ENCODE peak calls at places on chromosome 6, in ten cellular contexts. One of them, this sample, is unnamed.

GRCh38 chr6:41789937-41790502 is 2.5 kb downstream of the TOMM6 start:
- DNase-seq in uterus: no peak
- DNase-seq in AG04450: no peak
- DNase-seq in adipocyte: no peak
- DNase-seq in CD8-positive, alpha-beta T cell: no peak
- DNase-seq in fibroblast of pulmonary artery: no peak
- DNase-seq in right lobe of liver: no peak
- DNase-seq in ascending aorta: no peak
- DNase-seq in HCT116: no peak
- DNase-seq in astrocyte of the cerebellum: no peak
- DNase-seq in this sample: no peak

GRCh38 chr6:109867009-109867969 is 110.8 kb upstream of the GPR6 start:
- DNase-seq in uterus: peak; percentile 72
- DNase-seq in AG04450: no peak
- DNase-seq in adipocyte: peak; percentile 20
- DNase-seq in CD8-positive, alpha-beta T cell: no peak
- DNase-seq in fibroblast of pulmonary artery: peak; percentile 33
- DNase-seq in right lobe of liver: no peak
- DNase-seq in ascending aorta: no peak
- DNase-seq in HCT116: no peak
- DNase-seq in astrocyte of the cerebellum: no peak
- DNase-seq in this sample: peak; percentile 57

GRCh38 chr6:92109256-92109655 is 1310.1 kb downstream of the EPHA7 start:
- DNase-seq in uterus: no peak
- DNase-seq in AG04450: no peak
- DNase-seq in adipocyte: no peak
- DNase-seq in CD8-positive, alpha-beta T cell: no peak
- DNase-seq in fibroblast of pulmonary artery: no peak
- DNase-seq in right lobe of liver: no peak
- DNase-seq in ascending aorta: no peak
- DNase-seq in HCT116: no peak
- DNase-seq in astrocyte of the cerebellum: no peak
- DNase-seq in this sample: no peak

GRCh38 chr6:38143191-38144154 is 323.9 kb downstream of the ZFAND3 start:
- DNase-seq in uterus: no peak
- DNase-seq in AG04450: no peak
- DNase-seq in adipocyte: no peak
- DNase-seq in CD8-positive, alpha-beta T cell: no peak
- DNase-seq in fibroblast of pulmonary artery: no peak
- DNase-seq in right lobe of liver: no peak
- DNase-seq in ascending aorta: no peak
- DNase-seq in HCT116: no peak
- DNase-seq in astrocyte of the cerebellum: no peak
- DNase-seq in this sample: no peak

GRCh38 chr6:49087372-49087771 is 375.7 kb downstream of the MMUT start:
- DNase-seq in uterus: no peak
- DNase-seq in AG04450: no peak
- DNase-seq in adipocyte: peak; percentile 16
- DNase-seq in CD8-positive, alpha-beta T cell: no peak
- DNase-seq in fibroblast of pulmonary artery: peak; percentile 7
- DNase-seq in right lobe of liver: no peak
- DNase-seq in ascending aorta: no peak
- DNase-seq in HCT116: no peak
- DNase-seq in astrocyte of the cerebellum: no peak
- DNase-seq in this sample: no peak

GRCh38 chr6:11224966-11225463 is 7.5 kb downstream of the NEDD9 start:
- DNase-seq in uterus: no peak
- DNase-seq in AG04450: no peak
- DNase-seq in adipocyte: no peak
- DNase-seq in CD8-positive, alpha-beta T cell: no peak
- DNase-seq in fibroblast of pulmonary artery: no peak
- DNase-seq in right lobe of liver: no peak
- DNase-seq in ascending aorta: no peak
- DNase-seq in HCT116: no peak
- DNase-seq in astrocyte of the cerebellum: no peak
- DNase-seq in this sample: no peak

GRCh38 chr6:38824243-38824894 is 109.3 kb downstream of the DNAH8 start:
- DNase-seq in uterus: no peak
- DNase-seq in AG04450: no peak
- DNase-seq in adipocyte: no peak
- DNase-seq in CD8-positive, alpha-beta T cell: no peak
- DNase-seq in fibroblast of pulmonary artery: no peak
- DNase-seq in right lobe of liver: no peak
- DNase-seq in ascending aorta: no peak
- DNase-seq in HCT116: no peak
- DNase-seq in astrocyte of the cerebellum: no peak
- DNase-seq in this sample: no peak

GRCh38 chr6:22521035-22521434 is 48.3 kb upstream of the HDGFL1 start:
- DNase-seq in uterus: no peak
- DNase-seq in AG04450: no peak
- DNase-seq in adipocyte: no peak
- DNase-seq in CD8-positive, alpha-beta T cell: no peak
- DNase-seq in fibroblast of pulmonary artery: no peak
- DNase-seq in right lobe of liver: no peak
- DNase-seq in ascending aorta: no peak
- DNase-seq in HCT116: no peak
- DNase-seq in astrocyte of the cerebellum: no peak
- DNase-seq in this sample: no peak

GRCh38 chr6:113995632-113996031 is 24.7 kb upstream of the HDAC2 start:
- DNase-seq in uterus: peak; percentile 26
- DNase-seq in AG04450: peak; percentile 95
- DNase-seq in adipocyte: peak; percentile 93
- DNase-seq in CD8-positive, alpha-beta T cell: no peak
- DNase-seq in fibroblast of pulmonary artery: peak; percentile 96
- DNase-seq in right lobe of liver: no peak
- DNase-seq in ascending aorta: peak; percentile 11
- DNase-seq in HCT116: peak; percentile 61
- DNase-seq in astrocyte of the cerebellum: peak; percentile 83
- DNase-seq in this sample: no peak

DNA sequence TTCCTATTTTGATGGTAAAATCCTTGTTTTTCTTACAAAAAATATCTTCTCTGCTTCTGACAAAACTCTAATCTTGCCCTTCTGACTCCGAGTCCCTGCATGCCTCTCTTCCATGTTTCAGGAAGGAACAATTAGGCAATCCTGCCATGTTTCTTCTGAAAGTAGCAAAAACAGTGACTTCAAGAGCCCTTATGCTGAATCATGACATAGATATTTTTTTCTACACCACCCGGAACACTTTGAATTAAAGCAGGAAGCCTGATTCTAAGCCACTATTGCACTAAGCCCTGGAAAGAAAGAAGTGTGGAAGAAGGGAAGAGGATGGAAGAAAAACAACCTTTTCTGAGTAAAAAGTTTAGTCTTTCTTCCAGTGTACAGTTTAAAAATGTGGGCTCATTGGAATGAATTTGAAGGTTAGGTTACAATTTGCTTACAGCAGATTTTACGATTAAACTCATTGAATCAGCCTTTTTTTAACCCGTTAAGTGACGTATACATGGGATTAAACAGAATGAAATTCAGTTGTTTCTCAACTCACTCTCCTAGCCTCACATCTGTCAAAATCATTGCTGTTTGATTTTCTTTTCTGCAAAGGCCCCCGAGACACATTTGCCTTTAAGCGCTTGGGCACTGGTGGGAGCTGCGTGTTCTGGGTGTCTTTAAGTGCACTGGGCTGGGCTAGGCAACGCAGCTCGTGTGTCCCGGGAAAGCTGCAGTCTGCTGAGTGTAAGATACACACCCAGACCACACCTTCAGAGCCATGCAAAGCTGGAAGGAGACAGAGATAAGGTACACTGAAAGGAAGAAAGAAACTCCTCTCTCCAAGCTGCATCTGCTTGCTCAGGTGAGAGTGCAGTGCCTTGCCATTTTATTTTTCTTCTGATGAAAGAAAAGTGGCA is 159.4 kb upstream of the CITED2 start:
- DNase-seq in uterus: no peak
- DNase-seq in AG04450: peak; percentile 37
- DNase-seq in adipocyte: peak; percentile 91
- DNase-seq in CD8-positive, alpha-beta T cell: no peak
- DNase-seq in fibroblast of pulmonary artery: peak; percentile 96
- DNase-seq in right lobe of liver: peak; percentile 20
- DNase-seq in ascending aorta: no peak
- DNase-seq in HCT116: peak; percentile 55
- DNase-seq in astrocyte of the cerebellum: peak; percentile 55
- DNase-seq in this sample: peak; percentile 83
- H3K4me3 ChIP-seq in uterus: no peak overlapping the region
- H3K4me3 ChIP-seq in AG04450: no peak overlapping the region
- H3K4me3 ChIP-seq in adipocyte: peak overlapping the region; percentile 56
- H3K4me3 ChIP-seq in CD8-positive, alpha-beta T cell: no peak overlapping the region
- H3K4me3 ChIP-seq in fibroblast of pulmonary artery: no peak overlapping the region
- H3K4me3 ChIP-seq in right lobe of liver: no peak overlapping the region
- H3K4me3 ChIP-seq in ascending aorta: no peak overlapping the region
- H3K4me3 ChIP-seq in HCT116: peak overlapping the region; percentile 34
- H3K4me3 ChIP-seq in astrocyte of the cerebellum: no peak overlapping the region
- H3K4me3 ChIP-seq in this sample: peak overlapping the region; percentile 64

DNA sequence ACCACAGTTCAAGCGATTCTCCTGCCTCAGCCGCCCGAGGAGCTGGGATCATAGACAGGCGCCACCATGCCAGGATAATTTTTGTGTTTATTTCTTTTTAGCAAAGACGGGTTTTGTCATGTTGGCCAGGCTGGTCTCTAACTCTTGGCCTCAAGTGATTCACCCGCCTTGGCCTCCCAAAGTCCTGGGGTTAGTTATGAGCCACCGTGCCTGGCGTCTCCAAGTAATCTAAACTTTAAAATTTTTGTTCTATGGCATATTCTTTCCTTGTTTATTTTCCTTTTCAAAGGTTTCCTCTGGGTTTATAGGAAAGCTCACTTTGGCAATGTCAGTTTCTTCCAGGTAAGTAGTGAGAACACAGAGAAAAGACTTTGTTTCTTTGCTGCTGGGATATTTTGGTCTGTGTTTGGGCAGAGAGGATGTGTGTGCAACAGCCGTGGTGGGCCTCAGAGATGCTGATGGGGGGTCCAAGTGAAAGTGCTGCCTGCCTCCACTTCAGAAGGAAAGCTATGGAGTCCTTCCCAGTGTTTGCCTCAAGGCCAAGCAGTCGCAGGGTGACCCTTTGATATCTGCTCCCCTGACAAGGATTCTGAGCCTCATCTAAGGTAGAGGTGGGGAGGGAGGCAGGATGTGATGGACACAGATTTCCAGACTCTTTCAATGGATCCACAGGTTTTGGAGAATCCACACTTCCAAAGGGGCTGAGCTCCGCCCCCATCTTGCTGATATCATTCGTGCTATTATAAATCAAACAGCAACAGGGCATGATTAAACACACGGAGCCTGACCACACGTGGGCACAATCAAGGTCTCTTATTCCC is 2.3 kb downstream of the LRP11 start:
- DNase-seq in uterus: no peak
- DNase-seq in AG04450: no peak
- DNase-seq in adipocyte: no peak
- DNase-seq in CD8-positive, alpha-beta T cell: no peak
- DNase-seq in fibroblast of pulmonary artery: no peak
- DNase-seq in right lobe of liver: no peak
- DNase-seq in ascending aorta: no peak
- DNase-seq in HCT116: no peak
- DNase-seq in astrocyte of the cerebellum: no peak
- DNase-seq in this sample: no peak
- H3K4me3 ChIP-seq in uterus: no peak overlapping the region
- H3K4me3 ChIP-seq in AG04450: peak overlapping the region; percentile 51
- H3K4me3 ChIP-seq in adipocyte: peak overlapping the region; percentile 84
- H3K4me3 ChIP-seq in CD8-positive, alpha-beta T cell: no peak overlapping the region
- H3K4me3 ChIP-seq in fibroblast of pulmonary artery: no peak overlapping the region
- H3K4me3 ChIP-seq in right lobe of liver: no peak overlapping the region
- H3K4me3 ChIP-seq in ascending aorta: no peak overlapping the region
- H3K4me3 ChIP-seq in HCT116: no peak overlapping the region
- H3K4me3 ChIP-seq in astrocyte of the cerebellum: peak overlapping the region; percentile 64
- H3K4me3 ChIP-seq in this sample: no peak overlapping the region

DNA sequence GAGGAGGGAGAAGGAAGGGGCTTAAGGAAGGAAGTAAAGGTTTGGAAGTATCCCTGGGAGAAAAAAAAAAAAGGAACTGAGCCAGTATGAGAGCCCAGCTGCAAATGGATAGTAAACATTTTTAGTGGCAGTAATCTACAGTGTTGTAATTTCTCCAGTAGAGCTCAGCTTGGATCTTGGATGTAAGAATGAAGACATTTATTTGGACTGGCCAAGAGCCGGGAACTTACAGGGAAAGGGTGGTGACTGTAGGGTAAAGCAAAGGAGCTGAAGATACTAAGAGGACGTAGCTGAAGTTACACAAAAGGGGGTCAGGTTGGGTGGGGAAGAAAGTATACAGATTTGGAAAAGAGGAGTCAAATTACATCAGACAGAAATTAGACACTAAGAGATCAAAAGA is 13.5 kb downstream of the EEF1E1 start:
- DNase-seq in uterus: no peak
- DNase-seq in AG04450: no peak
- DNase-seq in adipocyte: no peak
- DNase-seq in CD8-positive, alpha-beta T cell: no peak
- DNase-seq in fibroblast of pulmonary artery: peak; percentile 17
- DNase-seq in right lobe of liver: no peak
- DNase-seq in ascending aorta: no peak
- DNase-seq in HCT116: no peak
- DNase-seq in astrocyte of the cerebellum: no peak
- DNase-seq in this sample: no peak
- H3K4me3 ChIP-seq in uterus: no peak overlapping the region
- H3K4me3 ChIP-seq in AG04450: no peak overlapping the region
- H3K4me3 ChIP-seq in adipocyte: no peak overlapping the region
- H3K4me3 ChIP-seq in CD8-positive, alpha-beta T cell: no peak overlapping the region
- H3K4me3 ChIP-seq in fibroblast of pulmonary artery: no peak overlapping the region
- H3K4me3 ChIP-seq in right lobe of liver: no peak overlapping the region
- H3K4me3 ChIP-seq in ascending aorta: no peak overlapping the region
- H3K4me3 ChIP-seq in HCT116: no peak overlapping the region
- H3K4me3 ChIP-seq in astrocyte of the cerebellum: no peak overlapping the region
- H3K4me3 ChIP-seq in this sample: no peak overlapping the region

GRCh38 chr6:43572015-43572414 is 3.8 kb downstream of the XPO5 start:
- DNase-seq in uterus: no peak
- DNase-seq in AG04450: no peak
- DNase-seq in adipocyte: no peak
- DNase-seq in CD8-positive, alpha-beta T cell: no peak
- DNase-seq in fibroblast of pulmonary artery: no peak
- DNase-seq in right lobe of liver: no peak
- DNase-seq in ascending aorta: no peak
- DNase-seq in HCT116: no peak
- DNase-seq in astrocyte of the cerebellum: no peak
- DNase-seq in this sample: no peak

GRCh38 chr6:43578748-43579147 is 2.8 kb downstream of the POLH start:
- DNase-seq in uterus: no peak
- DNase-seq in AG04450: no peak
- DNase-seq in adipocyte: no peak
- DNase-seq in CD8-positive, alpha-beta T cell: no peak
- DNase-seq in fibroblast of pulmonary artery: no peak
- DNase-seq in right lobe of liver: no peak
- DNase-seq in ascending aorta: no peak
- DNase-seq in HCT116: no peak
- DNase-seq in astrocyte of the cerebellum: no peak
- DNase-seq in this sample: no peak

GRCh38 chr6:43579171-43579570 is 3.2 kb downstream of the POLH start:
- DNase-seq in uterus: no peak
- DNase-seq in AG04450: no peak
- DNase-seq in adipocyte: peak; percentile 28
- DNase-seq in CD8-positive, alpha-beta T cell: no peak
- DNase-seq in fibroblast of pulmonary artery: no peak
- DNase-seq in right lobe of liver: no peak
- DNase-seq in ascending aorta: no peak
- DNase-seq in HCT116: no peak
- DNase-seq in astrocyte of the cerebellum: no peak
- DNase-seq in this sample: no peak

GRCh38 chr6:43575105-43575771 is 600 bp downstream of the XPO5 start:
- DNase-seq in uterus: no peak
- DNase-seq in AG04450: no peak
- DNase-seq in adipocyte: peak; percentile 67
- DNase-seq in CD8-positive, alpha-beta T cell: no peak
- DNase-seq in fibroblast of pulmonary artery: peak; percentile 13
- DNase-seq in right lobe of liver: peak; percentile 65
- DNase-seq in ascending aorta: no peak
- DNase-seq in HCT116: no peak
- DNase-seq in astrocyte of the cerebellum: no peak
- DNase-seq in this sample: no peak

GRCh38 chr6:43575772-43576551 is at the start of the genes POLH and XPO5:
- DNase-seq in uterus: peak; percentile 91
- DNase-seq in AG04450: peak; percentile 72
- DNase-seq in adipocyte: peak; percentile 97
- DNase-seq in CD8-positive, alpha-beta T cell: peak; percentile 90
- DNase-seq in fibroblast of pulmonary artery: peak; percentile 93
- DNase-seq in right lobe of liver: peak; percentile 93
- DNase-seq in ascending aorta: peak; percentile 58
- DNase-seq in HCT116: peak; percentile 81
- DNase-seq in astrocyte of the cerebellum: peak; percentile 71
- DNase-seq in this sample: peak; percentile 34
- H3K4me3 ChIP-seq in uterus: peak within 1 kb of the TSS; percentile 89
- H3K4me3 ChIP-seq in AG04450: peak within 1 kb of the TSS; percentile 99
- H3K4me3 ChIP-seq in adipocyte: peak within 1 kb of the TSS; percentile 100
- H3K4me3 ChIP-seq in CD8-positive, alpha-beta T cell: peak within 1 kb of the TSS; percentile 89
- H3K4me3 ChIP-seq in fibroblast of pulmonary artery: peak within 1 kb of the TSS; percentile 80
- H3K4me3 ChIP-seq in right lobe of liver: peak within 1 kb of the TSS; percentile 95
- H3K4me3 ChIP-seq in ascending aorta: peak within 1 kb of the TSS; percentile 69
- H3K4me3 ChIP-seq in HCT116: peak within 1 kb of the TSS; percentile 69
- H3K4me3 ChIP-seq in astrocyte of the cerebellum: peak within 1 kb of the TSS; percentile 98
- H3K4me3 ChIP-seq in this sample: peak within 1 kb of the TSS; percentile 91

This sample was measured in SK-N-MC.